ENCODE peak calls at places on chromosomes 16 and 17, in six cellular contexts. J is K562, E is mesendoderm, P is astrocyte, B is colonic mucosa, L is NT2/D1. F is an unnamed sample. For H3K4me1, the result is how much of the 10 kb centered on the place peaks cover.

GRCh38 chr16:81547194-81547918 is 102.7 kb downstream of the CMIP start:
- DNase-seq in J (no peak), E (no peak), P (no peak), B (no peak), L (no peak), F (no peak)

GRCh38 chr17:41377546-41377945 is 4.6 kb downstream of the KRT34 start:
- DNase-seq in J (no peak), E (no peak), P (no peak), B (no peak), L (no peak), F (peak)

GRCh38 chr17:21460358-21460757 is 84.2 kb downstream of the KCNJ12 start:
- DNase-seq in J (no peak), E (no peak), P (no peak), B (no peak), L (no peak), F (peak)

GRCh38 chr17:39152134-39152884 is 872 bp upstream of the PLXDC1 start:
- DNase-seq in J (no peak), E (no peak), P (no peak), B (peak), L (no peak), F (no peak)

GRCh38 chr17:39761861-39762496 is 24.2 kb downstream of the GRB7 start:
- DNase-seq in J (no peak), E (no peak), P (no peak), B (no peak), L (no peak), F (no peak)

GRCh38 chr16:71845639-71846431 is at the start of gene ATXN1L:
- DNase-seq in J (peak), E (peak), P (peak), B (peak), L (peak), F (peak)

GRCh38 chr17:78641666-78642065 is 64.5 kb upstream of the DNAH17 start:
- DNase-seq in J (no peak), E (no peak), P (no peak), B (no peak), L (no peak), F (no peak)

GRCh38 chr16:30187556-30187865 is 4.1 kb downstream of the CORO1A start:
- DNase-seq in J (no peak), E (no peak), P (no peak), B (no peak), L (no peak), F (no peak)

DNA sequence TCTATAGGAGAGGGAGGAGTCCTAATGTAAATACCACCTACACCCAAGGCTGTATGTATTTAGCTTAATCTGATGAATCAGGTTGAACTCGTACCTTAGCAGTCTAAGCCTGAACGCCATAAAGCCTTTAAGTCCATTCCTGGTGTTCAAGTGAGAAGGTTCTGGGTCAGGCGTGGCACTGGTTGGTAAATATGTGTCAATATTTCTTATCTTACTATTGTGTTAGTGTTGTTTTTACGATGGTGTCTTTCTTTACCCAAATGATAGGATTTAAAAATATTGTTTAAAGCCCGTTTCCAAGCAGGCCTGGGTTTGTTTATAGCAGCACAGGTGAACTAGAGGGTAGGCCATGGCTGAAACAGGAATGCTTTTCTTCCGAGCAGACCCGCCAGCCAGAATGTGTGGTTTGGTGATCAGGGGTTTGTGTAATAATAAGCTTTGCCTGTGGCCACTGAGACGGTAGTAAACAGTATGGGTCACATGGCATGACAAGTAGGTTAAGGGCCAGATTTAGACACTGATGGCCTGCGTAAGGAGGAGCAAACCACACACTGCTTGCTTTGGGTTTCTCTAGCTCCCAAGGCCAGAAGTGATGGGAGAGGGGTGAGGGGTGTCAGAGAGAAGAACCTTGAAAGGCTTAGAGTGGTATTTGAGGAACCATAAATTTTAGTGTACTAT is 3.3 kb downstream of the TMEM94 start:
- DNase-seq in J (no peak), E (no peak), P (no peak), B (peak), L (no peak), F (no peak)
- H3K9ac ChIP-seq in J (no peak), E (no peak), P (no peak), B (peak), L (no peak), F (peak)

GRCh38 chr16:86946396-86946795 is 368.0 kb downstream of the FOXL1 start:
- DNase-seq in J (no peak), E (peak), P (peak), B (no peak), L (no peak), F (peak)
- H3K4me1 ChIP-seq in J (under half), E (under half), P (under half), B (under half), L (under half), F (under half)

GRCh38 chr16:50096791-50097190 is 31.0 kb downstream of the HEATR3 start:
- DNase-seq in J (no peak), E (no peak), P (peak), B (no peak), L (no peak), F (peak)
- H3K9ac ChIP-seq in J (no peak), E (no peak), P (no peak), B (no peak), L (no peak), F (no peak)

GRCh38 chr16:366476-366875 is 3.9 kb downstream of the MRPL28 start:
- DNase-seq in J (no peak), E (no peak), P (no peak), B (no peak), L (no peak), F (no peak)
- H3K4me1 ChIP-seq in J (half or more), E (under half), P (under half), B (under half), L (under half), F (under half)

GRCh38 chr16:83942815-83943515 is 10.1 kb upstream of the OSGIN1 start:
- DNase-seq in J (no peak), E (no peak), P (no peak), B (no peak), L (no peak), F (no peak)

GRCh38 chr16:83946154-83946780 is 6.8 kb upstream of the OSGIN1 start:
- DNase-seq in J (no peak), E (no peak), P (no peak), B (no peak), L (no peak), F (no peak)

GRCh38 chr16:83942074-83942473 is 11.0 kb upstream of the OSGIN1 start:
- DNase-seq in J (no peak), E (no peak), P (no peak), B (no peak), L (no peak), F (no peak)

GRCh38 chr16:83945587-83945986 is 7.5 kb upstream of the OSGIN1 start:
- DNase-seq in J (no peak), E (no peak), P (no peak), B (no peak), L (no peak), F (no peak)

GRCh38 chr16:83943516-83944050 is 9.5 kb upstream of the OSGIN1 start:
- DNase-seq in J (no peak), E (no peak), P (no peak), B (no peak), L (no peak), F (no peak)
- H3K9ac ChIP-seq in J (peak), E (no peak), P (no peak), B (no peak), L (no peak), F (no peak)

F was measured in adipocyte.